ENCODE peak calls at places on chromosome 21, in six cellular contexts. Y is naive thymus-derived CD4-positive, alpha-beta T cell; O is adrenal gland; S is hepatocyte; G is tibial nerve; I is CD8-positive, alpha-beta memory T cell. D is an unnamed sample.

GRCh38 chr21:31656199-31657095 is 3.0 kb upstream of the SOD1 start:
- DNase-seq in S (no peak), Y (no peak), G (no peak), O (no peak), I (no peak), D (no peak)

GRCh38 chr21:25733859-25734653 is 648 bp downstream of the ATP5PF start:
- DNase-seq in G (no peak), O (peak), S (peak), I (peak), Y (peak), D (peak)

GRCh38 chr21:33196956-33197374 is 32.8 kb upstream of the IFNAR2 start:
- DNase-seq in O (peak), S (peak), G (peak), Y (peak), I (peak), D (peak)

GRCh38 chr21:37757631-37758376 is 158.5 kb downstream of the KCNJ6 start:
- DNase-seq in I (no peak), Y (no peak), G (no peak), O (no peak), S (no peak), D (no peak)

GRCh38 chr21:45317401-45318145 is 29.9 kb upstream of the POFUT2 start:
- DNase-seq in G (no peak), I (no peak), S (no peak), O (peak), Y (no peak), D (peak)

GRCh38 chr21:31729622-31730343 is 2.1 kb downstream of the SCAF4 start:
- DNase-seq in Y (no peak), I (no peak), S (no peak), G (no peak), O (no peak), D (no peak)

GRCh38 chr21:34959607-34960006 is 89.5 kb downstream of the RUNX1 start:
- DNase-seq in Y (no peak), O (no peak), S (no peak), G (no peak), I (no peak), D (no peak)

GRCh38 chr21:27734146-27734545 is 767.3 kb upstream of the ADAMTS5 start:
- DNase-seq in S (no peak), G (no peak), Y (no peak), I (no peak), O (no peak), D (peak)

GRCh38 chr21:14916676-14917141 is 148.1 kb downstream of the NRIP1 start:
- DNase-seq in S (peak), G (no peak), Y (no peak), I (no peak), O (no peak), D (no peak)

GRCh38 chr21:31387560-31388186 is 43.6 kb upstream of the TIAM1 start:
- DNase-seq in Y (no peak), G (no peak), I (no peak), S (no peak), O (no peak), D (no peak)

GRCh38 chr21:46409641-46410406 is 48.9 kb upstream of the DIP2A start:
- DNase-seq in G (no peak), Y (no peak), O (no peak), S (no peak), I (peak), D (no peak)

GRCh38 chr21:43786423-43787179 is 2.8 kb upstream of the RRP1 start:
- DNase-seq in S (no peak), I (no peak), Y (no peak), G (no peak), O (no peak), D (no peak)

GRCh38 chr21:46089285-46089684 is 8.6 kb upstream of the COL6A2 start:
- DNase-seq in O (no peak), Y (no peak), I (no peak), G (no peak), S (no peak), D (no peak)

GRCh38 chr21:46110499-46111192 is 12.7 kb downstream of the COL6A2 start:
- DNase-seq in O (no peak), G (peak), S (peak), Y (no peak), I (peak), D (no peak)

GRCh38 chr21:35048183-35048601 is 910 bp downstream of the RUNX1 start:
- DNase-seq in S (peak), I (peak), G (no peak), Y (peak), O (peak), D (no peak)

GRCh38 chr21:34983680-34984086 is 65.4 kb downstream of the RUNX1 start:
- DNase-seq in I (peak), O (peak), S (no peak), Y (peak), G (no peak), D (peak)

GRCh38 chr21:43910460-43910859 is 45.4 kb downstream of the AGPAT3 start:
- DNase-seq in G (no peak), Y (no peak), I (no peak), S (peak), O (no peak), D (no peak)

GRCh38 chr21:40562603-40563002 is 284.4 kb downstream of the DSCAM start:
- DNase-seq in I (no peak), G (no peak), O (no peak), Y (no peak), S (no peak), D (no peak)

GRCh38 chr21:36203603-36203889 is 46.9 kb downstream of the DOP1B start:
- DNase-seq in Y (no peak), I (no peak), O (peak), G (no peak), S (peak), D (peak)

GRCh38 chr21:16592399-16592798 is 862.6 kb downstream of the USP25 start:
- DNase-seq in S (no peak), G (no peak), Y (no peak), I (no peak), O (no peak), D (no peak)

GRCh38 chr21:42038826-42039425 is 28.8 kb upstream of the ZBTB21 start:
- DNase-seq in Y (no peak), S (no peak), G (no peak), I (no peak), O (no peak), D (no peak)
- H3K27ac ChIP-seq in Y (no peak), S (peak), G (no peak), I (no peak), O (peak), D (no peak)

DNA sequence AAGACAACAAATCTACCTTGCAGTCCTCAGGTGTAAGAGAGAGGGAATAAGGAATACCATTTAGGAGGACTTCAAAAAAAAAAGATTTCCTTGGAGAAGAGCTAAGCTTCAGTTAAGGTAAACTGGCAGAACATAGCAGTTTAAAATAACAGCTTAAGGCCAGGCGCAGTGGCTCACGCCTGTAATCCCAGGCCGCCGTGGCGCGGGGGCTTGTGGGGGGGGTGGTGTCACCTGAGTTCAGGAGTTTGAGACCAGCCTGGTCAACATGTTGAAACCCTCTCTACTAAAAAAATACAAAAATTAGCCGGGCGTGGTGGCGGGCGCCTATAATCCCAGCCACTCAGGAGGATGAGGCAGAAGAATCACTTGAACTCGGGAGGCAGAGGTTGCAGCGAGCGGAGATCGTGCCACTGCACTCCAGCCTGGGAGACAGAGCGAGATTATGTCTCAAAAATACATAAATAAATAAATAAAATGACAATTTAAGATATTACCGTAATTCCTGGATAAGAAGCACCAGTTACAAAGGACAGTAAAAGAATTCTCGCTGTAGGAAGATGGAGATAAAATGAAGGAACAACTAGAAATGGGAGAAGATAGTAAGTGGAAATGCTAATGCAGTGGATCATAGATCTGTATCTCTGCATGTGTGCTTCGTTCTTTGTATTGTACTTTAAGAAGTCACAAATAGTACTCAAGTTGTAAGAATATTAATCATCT is 1140.2 kb downstream of the NCAM2 start:
- DNase-seq in S (no peak), I (no peak), Y (no peak), G (no peak), O (no peak), D (no peak)
- H3K27ac ChIP-seq in S (no peak), I (no peak), Y (no peak), G (no peak), O (no peak), D (no peak)

GRCh38 chr21:41684381-41685245 is 82.2 kb downstream of the RIPK4 start:
- DNase-seq in G (no peak), I (no peak), S (peak), Y (no peak), O (no peak), D (no peak)
- H3K27ac ChIP-seq in G (no peak), I (no peak), S (peak), Y (no peak), O (no peak), D (no peak)

DNA sequence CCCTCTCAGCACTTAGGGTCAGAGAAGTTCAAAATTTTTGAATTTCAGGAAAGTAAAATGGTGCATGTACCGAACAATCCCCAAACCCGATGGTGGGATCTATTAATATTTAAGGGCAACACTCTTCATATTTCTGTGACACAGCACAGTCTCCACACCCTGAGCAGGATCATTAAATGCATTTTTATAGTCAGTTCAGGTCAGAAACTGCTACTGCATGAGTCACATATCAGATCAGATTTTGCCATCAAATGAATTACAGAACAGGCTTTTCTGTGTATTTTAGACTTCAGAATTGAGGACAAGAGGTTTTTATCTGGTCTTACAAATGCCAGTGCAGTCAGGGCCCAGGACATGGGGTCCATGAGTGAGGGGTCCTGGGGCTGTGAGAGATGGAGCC is 79.2 kb downstream of the RIPK4 start:
- DNase-seq in S (no peak), G (no peak), I (no peak), O (no peak), Y (no peak), D (no peak)
- H3K27ac ChIP-seq in S (no peak), G (no peak), I (no peak), O (no peak), Y (no peak), D (no peak)